ENCODE peak calls at places on chromosomes 2 and 18, in six cellular contexts. Z is breast epithelium, M is spleen, U is esophagus muscularis mucosa, E is endothelial cell of umbilical vein, Q is prostate gland. C is an unnamed sample.
A peak's percentile ranks its signal among the peaks of the same experiment; 100 is the strongest.

GRCh38 chr2:230896346-230897115 is 28.5 kb downstream of the GPR55 start:
- DNase-seq in Z (no peak), M (peak; percentile 61), U (no peak), E (no peak), Q (no peak), C (peak; percentile 6)

GRCh38 chr18:61992285-61992684 is 99.5 kb upstream of the RNF152 start:
- DNase-seq in Z (no peak), M (no peak), U (no peak), E (peak; percentile 95), Q (no peak), C (no peak)

GRCh38 chr2:231568785-231569435 is 23.8 kb upstream of the TEX44 start:
- DNase-seq in Z (no peak), M (no peak), U (no peak), E (no peak), Q (no peak), C (no peak)

GRCh38 chr2:28224648-28225471 is 167.8 kb upstream of the FOSL2 start:
- DNase-seq in Z (no peak), M (no peak), U (no peak), E (no peak), Q (peak; percentile 10), C (no peak)

GRCh38 chr2:64318476-64318748 is 135.6 kb upstream of the LGALSL start:
- DNase-seq in Z (no peak), M (no peak), U (peak; percentile 55), E (no peak), Q (no peak), C (no peak)

GRCh38 chr18:4765401-4765800 is 310.3 kb upstream of the DLGAP1 start:
- DNase-seq in Z (no peak), M (no peak), U (no peak), E (no peak), Q (no peak), C (no peak)

GRCh38 chr2:121613774-121614173 is 35.5 kb downstream of the CLASP1 start:
- DNase-seq in Z (no peak), M (no peak), U (no peak), E (no peak), Q (no peak), C (no peak)

GRCh38 chr18:41767960-41768359 is 187.1 kb upstream of the PIK3C3 start:
- DNase-seq in Z (no peak), M (no peak), U (no peak), E (no peak), Q (no peak), C (no peak)

GRCh38 chr2:225108805-225109204 is 66.5 kb upstream of the DOCK10 start:
- DNase-seq in Z (no peak), M (no peak), U (no peak), E (no peak), Q (no peak), C (no peak)

GRCh38 chr2:241094172-241094571 is 7.9 kb downstream of the MTERF4 start:
- DNase-seq in Z (no peak), M (no peak), U (no peak), E (no peak), Q (no peak), C (no peak)

GRCh38 chr18:48780151-48781001 is 170.4 kb downstream of the SMAD7 start:
- DNase-seq in Z (no peak), M (no peak), U (no peak), E (peak; percentile 40), Q (no peak), C (no peak)

GRCh38 chr2:33069894-33070651 is 123.3 kb downstream of the LTBP1 start:
- DNase-seq in Z (peak; percentile 67), M (no peak), U (no peak), E (peak; percentile 98), Q (peak; percentile 28), C (no peak)

GRCh38 chr2:174334781-174335604 is at the start of gene SP9:
- DNase-seq in Z (no peak), M (no peak), U (no peak), E (peak; percentile 50), Q (no peak), C (peak; percentile 34)

GRCh38 chr2:182611009-182611408 is 105.0 kb upstream of the DNAJC10 start:
- DNase-seq in Z (no peak), M (no peak), U (no peak), E (no peak), Q (no peak), C (no peak)

GRCh38 chr18:12652861-12653401 is 5.0 kb downstream of the SPIRE1 start:
- DNase-seq in Z (no peak), M (no peak), U (no peak), E (peak; percentile 34), Q (no peak), C (no peak)

GRCh38 chr2:20025065-20025786 is 12.8 kb upstream of the MATN3 start:
- DNase-seq in Z (no peak), M (no peak), U (no peak), E (peak; percentile 36), Q (no peak), C (no peak)

GRCh38 chr2:184890311-184890710 is 292.0 kb downstream of the ZNF804A start:
- DNase-seq in Z (no peak), M (no peak), U (no peak), E (no peak), Q (no peak), C (no peak)

GRCh38 chr2:96907405-96908041 is 37.6 kb upstream of the SEMA4C start:
- DNase-seq in Z (peak; percentile 89), M (no peak), U (peak; percentile 93), E (peak; percentile 45), Q (peak; percentile 84), C (peak; percentile 63)

GRCh38 chr2:235576337-235576910 is 82.6 kb downstream of the AGAP1 start:
- DNase-seq in Z (no peak), M (no peak), U (no peak), E (no peak), Q (no peak), C (no peak)
- TF ChIP-seq POLR2AphosphoS5 in Z (no peak), M (no peak), U (no peak), E (no peak), Q (no peak), C (no peak)

GRCh38 chr2:3361518-3362438 is 15.8 kb downstream of the EIPR1 start:
- DNase-seq in Z (no peak), M (no peak), U (no peak), E (no peak), Q (no peak), C (no peak)

GRCh38 chr2:3356799-3357198 is 20.8 kb downstream of the EIPR1 start:
- DNase-seq in Z (no peak), M (no peak), U (no peak), E (no peak), Q (no peak), C (no peak)

GRCh38 chr2:3354986-3355385 is 22.6 kb downstream of the EIPR1 start:
- DNase-seq in Z (no peak), M (no peak), U (no peak), E (no peak), Q (no peak), C (no peak)

GRCh38 chr2:3355951-3356569 is 21.6 kb downstream of the EIPR1 start:
- DNase-seq in Z (no peak), M (no peak), U (no peak), E (no peak), Q (no peak), C (no peak)

GRCh38 chr2:3357926-3358325 is 19.7 kb downstream of the EIPR1 start:
- DNase-seq in Z (no peak), M (no peak), U (no peak), E (no peak), Q (no peak), C (no peak)
- H3K27ac ChIP-seq in Z (no peak overlapping the region), M (peak overlapping the region; percentile 56), U (no peak overlapping the region), E (no peak overlapping the region), Q (no peak overlapping the region), C (no peak overlapping the region)

GRCh38 chr18:3604260-3604625 is 154.3 kb downstream of the TGIF1 start:
- DNase-seq in Z (no peak), M (no peak), U (no peak), E (no peak), Q (no peak), C (no peak)

GRCh38 chr18:3603460-3604259 is 153.7 kb downstream of the TGIF1 start:
- DNase-seq in Z (no peak), M (peak; percentile 3), U (no peak), E (peak; percentile 96), Q (peak; percentile 53), C (no peak)

GRCh38 chr18:3605562-3606443 is 155.8 kb downstream of the TGIF1 start:
- DNase-seq in Z (no peak), M (peak; percentile 49), U (no peak), E (peak; percentile 67), Q (no peak), C (no peak)

GRCh38 chr18:3607309-3608098 is 157.5 kb downstream of the TGIF1 start:
- DNase-seq in Z (no peak), M (peak; percentile 64), U (no peak), E (no peak), Q (no peak), C (no peak)

DNA sequence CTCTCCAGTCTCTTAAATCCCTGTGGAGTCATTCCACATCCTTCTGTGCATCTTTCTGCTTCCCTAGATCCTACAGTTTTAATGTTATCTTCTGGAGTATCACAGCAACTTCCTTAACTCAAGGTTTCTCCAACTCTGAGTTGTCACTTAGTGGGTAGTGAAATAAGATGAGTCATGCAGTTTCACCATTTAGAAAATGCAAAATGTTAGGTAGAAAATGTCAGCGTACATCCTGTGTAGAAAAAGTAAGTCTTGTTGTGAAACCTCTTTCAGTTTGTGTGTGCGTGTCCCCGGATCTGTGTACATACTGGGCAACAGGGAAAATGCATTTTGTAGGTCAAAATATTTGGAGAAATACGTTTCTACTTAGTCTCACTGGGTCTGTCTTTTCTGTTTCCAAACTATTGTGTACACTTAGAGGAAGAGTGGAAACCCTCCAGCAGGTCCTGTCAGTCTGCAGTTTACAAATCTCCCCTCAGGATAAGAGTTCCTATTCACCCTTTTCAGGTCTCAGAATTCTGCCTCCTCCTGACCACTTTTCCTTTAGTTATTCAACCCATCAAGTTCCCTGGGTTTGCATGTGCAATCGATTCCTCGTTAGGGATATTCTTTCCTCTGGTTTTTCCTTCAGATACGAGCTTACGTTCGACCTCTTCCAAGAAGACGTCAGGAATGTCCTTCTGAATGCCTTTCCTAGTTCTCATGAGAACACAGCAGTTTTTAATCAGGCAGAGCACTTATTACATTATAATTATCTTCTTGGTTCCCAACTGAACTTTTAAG is 154.8 kb downstream of the TGIF1 start:
- DNase-seq in Z (no peak), M (peak; percentile 35), U (no peak), E (peak; percentile 90), Q (no peak), C (no peak)
- TF ChIP-seq POLR2A in Z (no peak), M (no peak), U (no peak), E (no peak), Q (no peak), C (peak; percentile 27)

DNA sequence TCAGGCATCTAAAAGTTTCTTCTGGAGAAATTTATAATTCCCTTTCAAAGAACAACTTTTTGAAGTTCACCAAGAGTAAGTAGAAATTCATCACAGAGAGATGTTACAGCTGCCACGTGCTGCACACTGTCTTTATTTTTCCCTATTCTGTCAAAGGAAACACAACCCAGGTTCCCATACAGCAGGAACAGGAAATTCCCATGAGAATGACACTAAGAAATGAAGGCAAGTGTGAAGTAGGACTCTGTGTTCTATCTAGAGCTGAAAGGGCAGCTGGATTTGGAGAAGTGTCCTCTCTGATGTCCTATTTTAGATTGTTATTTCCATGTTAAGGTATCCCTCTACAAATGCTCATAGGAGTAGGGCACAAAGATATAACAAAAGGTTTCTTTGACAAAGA is 58.8 kb downstream of the PID1 start:
- DNase-seq in Z (no peak), M (no peak), U (no peak), E (no peak), Q (no peak), C (no peak)
- TF ChIP-seq POLR2AphosphoS5 in Z (no peak), M (no peak), U (peak; percentile 12), E (no peak), Q (no peak), C (no peak)